ENCODE peak calls at places on chromosome 17, in five cellular contexts. D is C1 segment of cervical spinal cord, W is SK-MEL-5, F is Calu3, A is foreskin keratinocyte. B is an unnamed sample.
A peak's percentile ranks its signal among the peaks of the same experiment; 100 is the strongest.

GRCh38 chr17:28774206-28774605 is 30.4 kb downstream of the TRAF4 start:
- DNase-seq in D (no peak), A (no peak), F (no peak), W (no peak), B (no peak)

GRCh38 chr17:74394977-74395376 is 27.7 kb downstream of the GPR142 start:
- DNase-seq in F (peak; percentile 60), D (no peak), W (no peak), A (no peak), B (no peak)

GRCh38 chr17:7019839-7020519 is 2.9 kb upstream of the BCL6B start:
- DNase-seq in W (peak; percentile 75), F (peak; percentile 51), A (no peak), D (peak; percentile 49), B (peak; percentile 58)

GRCh38 chr17:29866746-29867404 is 63.2 kb downstream of the SSH2 start:
- DNase-seq in A (no peak), W (no peak), D (no peak), F (no peak), B (no peak)

GRCh38 chr17:78179372-78179771 is 7.5 kb downstream of the TK1 start:
- DNase-seq in D (no peak), F (no peak), W (no peak), A (peak; percentile 40), B (no peak)

GRCh38 chr17:42290577-42290976 is 2.3 kb downstream of the STAT5A start:
- DNase-seq in D (no peak), F (no peak), W (no peak), A (no peak), B (no peak)

GRCh38 chr17:77498056-77498785 is 357.5 kb downstream of the SEC14L1 start:
- DNase-seq in W (no peak), A (no peak), D (no peak), F (no peak), B (no peak)

GRCh38 chr17:3845361-3845753 is 689 bp downstream of the NCBP3 start:
- DNase-seq in D (no peak), F (no peak), W (peak; percentile 15), A (peak; percentile 17), B (no peak)

GRCh38 chr17:21689604-21690003 is 2.7 kb upstream of the KCNJ18 start:
- DNase-seq in W (no peak), F (no peak), D (no peak), A (no peak), B (no peak)

GRCh38 chr17:61313515-61314326 is 85.9 kb upstream of the TBX2 start:
- DNase-seq in W (no peak), D (no peak), A (no peak), F (no peak), B (no peak)

GRCh38 chr17:40540448-40540847 is 24.8 kb downstream of the CCR7 start:
- DNase-seq in F (no peak), D (no peak), A (no peak), W (no peak), B (no peak)

GRCh38 chr17:81518785-81519283 is 6.2 kb upstream of the ACTG1 start:
- DNase-seq in A (peak; percentile 31), D (no peak), F (peak; percentile 74), W (no peak), B (peak; percentile 79)

GRCh38 chr17:64045176-64045575 is 24.7 kb upstream of the ICAM2 start:
- DNase-seq in F (no peak), W (no peak), D (no peak), A (no peak), B (no peak)

GRCh38 chr17:27573548-27573947 is 57.4 kb upstream of the LGALS9 start:
- DNase-seq in W (no peak), A (no peak), F (no peak), D (no peak), B (no peak)

GRCh38 chr17:77441130-77441920 is 300.6 kb downstream of the SEC14L1 start:
- DNase-seq in F (no peak), A (no peak), D (no peak), W (peak; percentile 68), B (peak; percentile 40)

GRCh38 chr17:66485272-66485947 is 183.0 kb downstream of the PRKCA start:
- DNase-seq in W (no peak), A (no peak), D (no peak), F (no peak), B (no peak)

GRCh38 chr17:48194097-48194550 is 86.6 kb downstream of the SNX11 start:
- DNase-seq in A (peak; percentile 28), F (no peak), W (peak; percentile 32), D (no peak), B (no peak)

GRCh38 chr17:77214743-77215142 is 74.0 kb downstream of the SEC14L1 start:
- DNase-seq in A (no peak), F (peak; percentile 58), D (peak; percentile 10), W (peak; percentile 77), B (peak; percentile 51)

GRCh38 chr17:2547176-2547575 is 35.5 kb upstream of the METTL16 start:
- DNase-seq in W (peak; percentile 60), D (no peak), A (peak; percentile 79), F (no peak), B (no peak)

GRCh38 chr17:61144876-61145564 is 254.6 kb upstream of the TBX2 start:
- DNase-seq in W (no peak), F (no peak), D (no peak), A (no peak), B (no peak)

GRCh38 chr17:81991684-81992513 is 14.5 kb downstream of the ASPSCR1 start:
- DNase-seq in A (peak; percentile 66), D (peak; percentile 79), F (peak; percentile 75), W (no peak), B (peak; percentile 92)

GRCh38 chr17:7308625-7309433 is 1.4 kb downstream of the EIF5A start:
- DNase-seq in D (peak; percentile 49), A (peak; percentile 82), W (peak; percentile 87), F (peak; percentile 74), B (peak; percentile 94)

GRCh38 chr17:60065867-60066266 is 12.9 kb downstream of the HEATR6 start:
- DNase-seq in F (no peak), W (no peak), D (no peak), A (no peak), B (no peak)

GRCh38 chr17:4720787-4721186 is 10.4 kb downstream of the ARRB2 start:
- DNase-seq in F (no peak), A (no peak), W (no peak), D (no peak), B (no peak)

GRCh38 chr17:38425744-38426143 is 2.5 kb upstream of the ARHGAP23 start:
- DNase-seq in F (no peak), W (no peak), D (no peak), A (no peak), B (no peak)

GRCh38 chr17:181213-182163 is at the start of gene DOC2B:
- DNase-seq in A (no peak), W (no peak), D (peak; percentile 20), F (peak; percentile 28), B (peak; percentile 38)

GRCh38 chr17:71237903-71238538 is 882.8 kb upstream of the SOX9 start:
- DNase-seq in D (no peak), F (no peak), W (peak; percentile 75), A (peak; percentile 80), B (no peak)

GRCh38 chr17:57499648-57500049 is 243.3 kb downstream of the MSI2 start:
- DNase-seq in D (no peak), F (no peak), A (no peak), W (peak; percentile 37), B (no peak)

GRCh38 chr17:44794699-44795413 is 35.2 kb downstream of the GJC1 start:
- DNase-seq in D (no peak), A (peak; percentile 90), W (peak; percentile 53), F (no peak), B (no peak)

GRCh38 chr17:59838196-59838911 is 54.4 kb downstream of the TUBD1 start:
- DNase-seq in F (no peak), A (peak; percentile 19), W (peak; percentile 83), D (no peak), B (peak; percentile 47)

GRCh38 chr17:32854834-32855389 is 22.0 kb downstream of the MYO1D start:
- DNase-seq in F (no peak), A (no peak), W (peak; percentile 8), D (no peak), B (peak; percentile 79)

GRCh38 chr17:17071531-17072360 is 29.5 kb downstream of the MPRIP start:
- DNase-seq in A (no peak), D (no peak), F (no peak), W (no peak), B (no peak)

GRCh38 chr17:75869282-75870141 is 8.9 kb downstream of the TRIM47 start:
- DNase-seq in W (peak; percentile 91), F (peak; percentile 36), D (peak; percentile 91), A (no peak), B (peak; percentile 80)

GRCh38 chr17:73359255-73359816 is 47.5 kb upstream of the CDC42EP4 start:
- DNase-seq in W (no peak), D (no peak), F (no peak), A (no peak), B (no peak)

GRCh38 chr17:33871720-33872535 is 383.2 kb upstream of the CCL2 start:
- DNase-seq in W (no peak), F (no peak), A (peak; percentile 60), D (no peak), B (no peak)

GRCh38 chr17:55451203-55451641 is 29.6 kb upstream of the MMD start:
- DNase-seq in F (no peak), W (no peak), D (no peak), A (no peak), B (no peak)